ENCODE peak calls at places on chromosomes 2 and 18, in five cellular contexts. J, Y, S, N and H are unnamed samples. For H3K4me1 and H3K36me3, the result is how much of the 10 kb centered on the place peaks cover.

GRCh38 chr18:76482971-76483691 is 11.9 kb downstream of the ZNF516 start:
- DNase-seq in J (no peak), S (no peak), N (no peak), Y (no peak), H (no peak)

GRCh38 chr2:98833172-98833916 is 102.4 kb upstream of the MGAT4A start:
- DNase-seq in J (no peak), N (no peak), Y (no peak), S (no peak), H (peak)

GRCh38 chr2:77831878-77832277 is 309.7 kb upstream of the LRRTM4 start:
- DNase-seq in J (no peak), S (no peak), Y (no peak), N (no peak), H (no peak)

GRCh38 chr2:240631561-240632290 is 6.4 kb downstream of the GPR35 start:
- DNase-seq in J (no peak), S (no peak), Y (no peak), N (no peak), H (no peak)

GRCh38 chr2:19488009-19488691 is 129.7 kb upstream of the OSR1 start:
- DNase-seq in S (no peak), Y (no peak), J (no peak), N (no peak), H (no peak)

GRCh38 chr18:50819027-50819726 is 639 bp downstream of the MRO start:
- DNase-seq in Y (peak), J (no peak), S (no peak), N (no peak), H (peak)

GRCh38 chr2:108858894-108859293 is 72.3 kb downstream of the CCDC138 start:
- DNase-seq in N (no peak), J (no peak), Y (no peak), S (no peak), H (no peak)

GRCh38 chr18:66638856-66639621 is 35.1 kb upstream of the CDH19 start:
- DNase-seq in J (no peak), N (no peak), S (no peak), Y (no peak), H (no peak)

GRCh38 chr18:10590412-10590811 is 64.6 kb downstream of the NAPG start:
- DNase-seq in S (no peak), N (no peak), Y (no peak), J (no peak), H (no peak)

GRCh38 chr18:48801728-48802542 is 148.8 kb downstream of the SMAD7 start:
- DNase-seq in S (no peak), N (no peak), Y (peak), J (no peak), H (no peak)

GRCh38 chr18:48803951-48804855 is 146.6 kb downstream of the SMAD7 start:
- DNase-seq in S (no peak), J (no peak), Y (peak), N (no peak), H (no peak)

GRCh38 chr18:48800877-48801727 is 149.7 kb downstream of the SMAD7 start:
- DNase-seq in N (no peak), Y (peak), J (no peak), S (no peak), H (no peak)

GRCh38 chr18:48803518-48803917 is 147.2 kb downstream of the SMAD7 start:
- DNase-seq in S (no peak), N (no peak), Y (peak), J (no peak), H (no peak)

DNA sequence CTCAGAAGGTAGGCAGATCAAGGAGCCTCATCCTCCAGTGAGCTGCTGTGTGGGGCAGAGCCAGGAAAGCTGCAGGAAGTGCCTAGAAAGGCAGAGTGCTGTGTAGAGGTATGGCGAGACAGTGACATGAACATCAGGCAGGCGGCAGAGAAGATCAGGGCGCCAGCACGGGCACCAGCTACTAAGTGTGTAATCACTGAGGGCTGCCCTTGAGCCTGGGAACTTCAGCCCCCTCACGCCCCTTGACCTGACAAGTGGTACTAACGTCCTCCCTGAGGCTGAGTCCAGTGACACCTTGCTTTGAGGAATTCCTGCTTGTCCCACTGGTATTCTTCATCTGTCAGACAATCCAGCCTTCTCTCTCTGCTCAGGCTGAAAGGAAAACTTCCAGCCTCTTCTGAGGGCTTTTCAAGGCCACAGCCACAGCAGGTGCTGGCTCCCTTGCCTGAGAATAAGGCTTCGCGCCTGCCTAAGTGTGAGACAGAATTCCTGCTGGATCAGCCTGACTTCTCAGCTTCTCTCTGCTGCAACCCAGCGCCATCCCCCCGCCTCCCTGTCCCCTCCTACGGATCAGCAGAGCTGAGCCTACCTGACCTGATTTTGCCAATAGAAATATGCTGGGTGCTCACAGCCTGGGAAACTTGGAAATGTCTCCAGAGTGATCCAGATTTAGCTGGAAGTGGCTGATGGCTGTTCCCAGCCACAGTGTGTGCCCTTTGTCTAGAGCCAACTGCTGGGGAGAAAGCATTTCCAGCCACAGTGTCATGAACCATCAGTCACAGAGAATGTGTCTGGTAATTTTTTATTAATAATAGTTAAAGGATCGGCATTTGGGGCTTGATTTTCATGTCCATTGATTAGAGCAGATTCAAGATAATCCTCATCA is 148.0 kb downstream of the SMAD7 start:
- DNase-seq in N (no peak), S (no peak), J (no peak), Y (peak), H (no peak)
- H3K4me1 ChIP-seq in N (under half), S (under half), J (under half), Y (under half), H (half or more)

DNA sequence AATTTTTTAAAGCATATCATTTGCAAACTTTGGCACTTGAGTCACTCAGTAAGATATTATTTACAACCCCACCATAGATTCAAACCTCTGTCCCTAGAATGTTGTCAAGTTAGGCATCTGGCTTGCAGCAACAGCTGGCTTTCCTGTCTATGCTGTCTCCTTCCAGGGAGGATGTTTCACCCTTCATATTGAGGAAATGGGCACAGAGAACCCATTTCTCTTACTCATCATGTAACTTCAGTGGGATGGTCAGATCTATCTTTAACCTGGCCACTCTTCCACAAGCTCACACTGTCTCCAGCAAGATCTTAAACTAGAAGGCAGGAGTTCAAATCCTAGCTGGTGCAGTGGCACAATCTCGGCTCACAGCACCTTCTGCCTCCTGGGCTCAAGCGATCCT is 15.8 kb downstream of the LCT start:
- DNase-seq in J (no peak), N (no peak), Y (no peak), S (no peak), H (no peak)
- H3K27ac ChIP-seq in J (no peak), N (no peak), Y (no peak), S (no peak), H (no peak)

GRCh38 chr2:86074811-86075210 is 30.9 kb downstream of the POLR1A start:
- DNase-seq in N (no peak), Y (no peak), S (no peak), J (no peak), H (no peak)

GRCh38 chr2:86081724-86082123 is 24.0 kb downstream of the POLR1A start:
- DNase-seq in J (no peak), Y (no peak), N (no peak), S (no peak), H (no peak)

GRCh38 chr2:86078801-86079545 is 26.7 kb downstream of the POLR1A start:
- DNase-seq in Y (no peak), N (no peak), J (peak), S (no peak), H (peak)

GRCh38 chr2:86082768-86083167 is 22.9 kb downstream of the POLR1A start:
- DNase-seq in S (no peak), N (no peak), J (no peak), Y (no peak), H (no peak)

GRCh38 chr2:86079981-86080911 is 25.4 kb downstream of the POLR1A start:
- DNase-seq in N (peak), J (peak), Y (peak), S (peak), H (peak)
- H3K36me3 ChIP-seq in N (half or more), J (under half), Y (under half), S (under half), H (half or more)

GRCh38 chr2:142870516-142870915 is 6.9 kb upstream of the KYNU start:
- DNase-seq in S (no peak), J (no peak), N (no peak), Y (no peak), H (no peak)

GRCh38 chr2:142869461-142870106 is 7.9 kb upstream of the KYNU start:
- DNase-seq in N (no peak), J (no peak), S (no peak), Y (no peak), H (no peak)

GRCh38 chr2:142866426-142866825 is 11.0 kb upstream of the KYNU start:
- DNase-seq in J (no peak), S (no peak), Y (no peak), N (no peak), H (no peak)

GRCh38 chr2:142867161-142867560 is 10.3 kb upstream of the KYNU start:
- DNase-seq in J (no peak), Y (no peak), N (peak), S (no peak), H (no peak)

DNA sequence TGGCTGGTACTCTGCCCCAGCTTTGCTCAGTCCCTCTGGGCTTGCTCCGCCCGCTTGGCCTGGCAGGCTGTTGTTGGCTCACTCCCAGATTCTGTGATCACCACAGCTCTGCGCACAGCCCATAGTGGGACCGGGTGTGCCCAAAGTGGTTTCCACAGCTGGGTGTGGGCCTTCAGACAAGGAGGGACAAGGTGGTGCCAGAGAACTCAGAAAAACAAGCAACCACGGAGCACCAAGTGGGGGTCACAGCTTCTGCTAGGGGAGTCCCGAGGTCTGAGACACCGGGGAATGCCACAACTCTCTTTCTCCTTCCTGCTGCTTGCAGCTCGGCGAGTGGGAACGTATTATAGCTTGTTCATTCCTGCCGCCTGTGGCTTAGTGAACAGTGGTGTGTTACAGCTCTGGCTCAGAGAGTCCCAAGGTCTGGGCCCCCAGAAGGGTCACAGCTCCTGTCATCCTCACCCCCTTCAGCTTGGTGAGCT is 9.1 kb upstream of the KYNU start:
- DNase-seq in N (no peak), Y (no peak), J (no peak), S (peak), H (peak)
- H3K4me1 ChIP-seq in N (under half), Y (under half), J (under half), S (under half), H (under half)

DNA sequence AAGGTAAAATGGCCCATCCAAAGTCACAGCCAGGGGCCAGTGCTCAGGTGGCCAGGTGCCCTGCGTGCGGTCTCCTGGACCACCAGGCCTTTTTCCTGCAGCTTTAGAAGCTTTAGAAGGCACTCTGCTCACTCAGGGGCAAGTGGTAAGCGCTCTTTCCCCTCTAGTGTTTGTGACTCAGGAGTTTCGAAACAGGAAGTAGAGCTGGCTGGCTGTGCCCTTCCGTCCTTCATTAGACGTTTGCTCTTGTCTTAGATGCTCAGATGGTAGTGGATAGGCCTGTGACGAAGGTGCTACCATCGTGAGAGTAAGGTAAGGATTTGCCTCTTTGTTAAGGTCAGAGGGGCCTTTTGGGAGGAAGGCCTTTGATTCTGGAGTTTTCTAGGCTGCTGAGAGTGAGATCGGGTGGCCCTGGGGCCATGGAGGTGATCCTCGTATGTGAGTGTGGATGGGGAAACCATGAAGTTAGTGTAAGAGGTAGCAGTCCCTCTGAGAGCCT is at the start of gene CASP8:
- DNase-seq in N (peak), J (peak), Y (no peak), S (no peak), H (no peak)
- H3K27ac ChIP-seq in N (peak), J (peak), Y (no peak), S (peak), H (peak)

GRCh38 chr2:231454361-231454791 is 9.9 kb downstream of the NCL start:
- DNase-seq in Y (no peak), J (no peak), N (no peak), S (no peak), H (no peak)
- H3K36me3 ChIP-seq in Y (under half), J (half or more), N (half or more), S (under half), H (half or more)

DNA sequence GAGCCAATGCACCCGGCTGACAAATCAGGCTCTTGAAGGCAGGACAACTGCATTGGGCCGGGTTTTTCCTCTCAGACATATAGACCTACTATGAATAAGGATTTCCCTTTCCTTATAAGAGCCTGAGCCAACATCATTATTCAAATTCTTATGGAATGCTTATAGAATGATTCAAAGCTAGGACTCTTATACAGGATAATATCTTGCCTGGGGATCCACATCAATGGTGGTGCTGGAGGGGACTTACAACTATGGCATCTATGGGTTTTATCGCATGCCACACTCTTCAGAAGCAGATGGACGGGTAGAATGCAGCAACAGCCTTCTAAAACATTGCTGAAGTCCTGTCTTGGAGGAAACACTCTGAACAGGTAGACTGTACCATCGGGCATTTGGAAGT is 296.8 kb upstream of the KYNU start:
- DNase-seq in N (no peak), S (no peak), J (no peak), Y (no peak), H (no peak)
- H3K4me1 ChIP-seq in N (under half), S (under half), J (under half), Y (under half), H (under half)

DNA sequence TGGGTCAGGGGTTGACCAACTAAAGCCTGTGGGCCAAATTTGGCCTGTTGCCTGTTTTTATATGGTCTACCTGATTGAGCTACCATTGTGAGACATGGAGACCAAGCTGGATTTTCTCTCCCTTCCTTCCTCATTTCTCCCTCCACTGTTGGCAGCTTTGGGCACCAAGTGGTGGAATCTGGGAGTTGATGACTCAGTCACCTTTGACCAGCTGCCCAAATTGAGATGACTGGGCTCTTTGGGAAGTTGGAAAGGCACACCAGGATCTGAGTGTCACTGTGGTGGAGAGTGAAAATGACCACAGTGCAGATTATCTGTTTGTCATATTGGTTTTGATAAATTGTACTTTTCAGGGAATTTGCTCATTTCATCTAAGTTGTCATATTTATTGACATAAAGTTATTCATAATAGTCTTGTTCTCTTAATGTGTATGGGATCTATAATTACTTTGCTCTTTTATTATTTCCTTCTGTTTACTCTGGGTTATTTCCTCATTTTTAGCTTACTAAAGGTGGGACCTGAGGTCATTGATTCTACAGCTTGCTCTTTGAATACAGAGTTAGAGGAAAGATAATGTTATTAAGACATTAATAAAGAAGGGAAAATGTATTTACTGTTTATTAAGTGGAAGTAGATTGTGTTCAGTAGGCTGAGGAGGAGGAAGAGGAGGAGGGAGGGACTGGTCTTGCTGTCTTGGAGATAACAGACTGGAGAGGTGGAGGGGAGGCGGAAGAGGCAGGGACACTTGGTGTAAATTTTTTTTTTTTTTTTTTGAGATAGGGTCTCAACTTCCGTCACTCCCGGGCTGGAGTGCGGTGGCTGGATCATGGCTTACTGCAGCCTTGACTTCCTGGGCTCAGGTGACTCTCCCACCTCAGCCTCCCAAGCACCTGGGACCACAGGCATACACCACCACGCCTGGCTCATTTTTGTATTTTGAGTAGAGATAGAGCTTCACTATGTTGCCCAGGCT is 31.8 kb downstream of the AGFG1 start:
- DNase-seq in N (no peak), Y (no peak), J (no peak), S (no peak), H (no peak)
- H3K27ac ChIP-seq in N (no peak), Y (no peak), J (no peak), S (no peak), H (no peak)